ENCODE peak calls at places on chromosomes 6 and 20, in four cellular contexts. O, X, H and R are unnamed samples.

GRCh38 chr6:170522565-170523183 is 30.4 kb downstream of the PSMB1 start:
- DNase-seq in O (no peak), X (no peak), H (no peak), R (peak)

GRCh38 chr20:38633577-38634093 is 32.0 kb downstream of the ARHGAP40 start:
- DNase-seq in O (peak), X (peak), H (peak), R (peak)

GRCh38 chr6:156167289-156168076 is 609.7 kb upstream of the ARID1B start:
- DNase-seq in O (no peak), X (no peak), H (no peak), R (no peak)

GRCh38 chr20:49573900-49574416 is 6.0 kb upstream of the PTGIS start:
- DNase-seq in O (no peak), X (no peak), H (no peak), R (no peak)

GRCh38 chr6:11710968-11711643 is 67.5 kb downstream of the ADTRP start:
- DNase-seq in O (no peak), X (no peak), H (no peak), R (no peak)

GRCh38 chr6:135163440-135163738 is 17.7 kb upstream of the MYB start:
- DNase-seq in O (no peak), X (no peak), H (no peak), R (no peak)

GRCh38 chr6:26270121-26270861 is 94.7 kb upstream of the BTN3A2 start:
- DNase-seq in O (no peak), X (no peak), H (no peak), R (no peak)

GRCh38 chr20:61192254-61192950 is 59.7 kb upstream of the CDH4 start:
- DNase-seq in O (no peak), X (no peak), H (no peak), R (no peak)

GRCh38 chr20:25000268-25000801 is 7.8 kb upstream of the APMAP start:
- DNase-seq in O (peak), X (no peak), H (no peak), R (no peak)

GRCh38 chr20:51789434-51789833 is 12.9 kb downstream of the SALL4 start:
- DNase-seq in O (no peak), X (no peak), H (no peak), R (no peak)

GRCh38 chr6:139882977-139883728 is 508.7 kb upstream of the CITED2 start:
- DNase-seq in O (no peak), X (peak), H (no peak), R (no peak)

GRCh38 chr6:45589367-45589766 is 211.6 kb upstream of the SUPT3H start:
- DNase-seq in O (no peak), X (no peak), H (no peak), R (no peak)

GRCh38 chr20:11786108-11786507 is 131.6 kb upstream of the BTBD3 start:
- DNase-seq in O (no peak), X (no peak), H (no peak), R (no peak)

GRCh38 chr20:39269031-39269461 is 306.9 kb downstream of the DHX35 start:
- DNase-seq in O (peak), X (peak), H (peak), R (peak)

GRCh38 chr6:37125779-37126553 is 44.0 kb upstream of the PIM1 start:
- DNase-seq in O (no peak), X (peak), H (no peak), R (peak)

GRCh38 chr6:14903176-14904088 is 342.4 kb upstream of the JARID2 start:
- DNase-seq in O (no peak), X (no peak), H (no peak), R (no peak)

GRCh38 chr20:21214431-21214830 is 88.5 kb downstream of the KIZ start:
- DNase-seq in O (no peak), X (peak), H (no peak), R (no peak)

GRCh38 chr20:48822879-48823385 is 4.9 kb downstream of the PREX1 start:
- DNase-seq in O (no peak), X (no peak), H (no peak), R (no peak)

GRCh38 chr20:62134735-62135231 is 8.4 kb downstream of the PSMA7 start:
- DNase-seq in O (no peak), X (peak), H (no peak), R (no peak)

GRCh38 chr20:5890773-5891441 is 59.4 kb downstream of the TRMT6 start:
- DNase-seq in O (no peak), X (no peak), H (no peak), R (no peak)
- TF ChIP-seq NR3C1 in O (no peak), X (no peak), H (no peak), R (no peak)

DNA sequence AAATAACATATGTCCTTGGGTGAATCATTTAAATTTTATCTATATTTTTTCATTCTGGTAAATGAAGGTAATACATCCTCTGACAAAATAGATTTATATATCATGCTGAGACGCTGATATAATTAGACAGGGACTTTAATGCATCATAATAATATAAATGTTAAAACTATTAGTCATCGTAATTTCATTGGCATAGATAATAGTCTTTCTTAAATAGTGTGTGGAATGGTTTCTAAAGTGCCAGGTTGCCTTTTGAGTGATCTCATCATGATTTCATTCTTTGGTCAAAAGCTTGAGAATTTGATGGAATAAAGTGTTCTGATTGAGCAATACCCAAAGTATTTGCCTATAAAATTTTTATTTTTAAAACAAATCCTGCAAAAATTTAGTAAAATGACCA is 43.2 kb upstream of the BMP5 start:
- DNase-seq in O (no peak), X (no peak), H (no peak), R (no peak)
- TF ChIP-seq JUN in O (no peak), X (no peak), H (no peak), R (no peak)

GRCh38 chr6:77467038-77467437 is 3.7 kb upstream of the HTR1B start:
- DNase-seq in O (no peak), X (no peak), H (no peak), R (no peak)

GRCh38 chr6:77468939-77469338 is 5.6 kb upstream of the HTR1B start:
- DNase-seq in O (no peak), X (no peak), H (no peak), R (no peak)

GRCh38 chr6:77463881-77464867 is 883 bp upstream of the HTR1B start:
- DNase-seq in O (no peak), X (no peak), H (no peak), R (peak)

GRCh38 chr6:77463308-77463880 is at the start of gene HTR1B:
- DNase-seq in O (no peak), X (no peak), H (no peak), R (peak)

DNA sequence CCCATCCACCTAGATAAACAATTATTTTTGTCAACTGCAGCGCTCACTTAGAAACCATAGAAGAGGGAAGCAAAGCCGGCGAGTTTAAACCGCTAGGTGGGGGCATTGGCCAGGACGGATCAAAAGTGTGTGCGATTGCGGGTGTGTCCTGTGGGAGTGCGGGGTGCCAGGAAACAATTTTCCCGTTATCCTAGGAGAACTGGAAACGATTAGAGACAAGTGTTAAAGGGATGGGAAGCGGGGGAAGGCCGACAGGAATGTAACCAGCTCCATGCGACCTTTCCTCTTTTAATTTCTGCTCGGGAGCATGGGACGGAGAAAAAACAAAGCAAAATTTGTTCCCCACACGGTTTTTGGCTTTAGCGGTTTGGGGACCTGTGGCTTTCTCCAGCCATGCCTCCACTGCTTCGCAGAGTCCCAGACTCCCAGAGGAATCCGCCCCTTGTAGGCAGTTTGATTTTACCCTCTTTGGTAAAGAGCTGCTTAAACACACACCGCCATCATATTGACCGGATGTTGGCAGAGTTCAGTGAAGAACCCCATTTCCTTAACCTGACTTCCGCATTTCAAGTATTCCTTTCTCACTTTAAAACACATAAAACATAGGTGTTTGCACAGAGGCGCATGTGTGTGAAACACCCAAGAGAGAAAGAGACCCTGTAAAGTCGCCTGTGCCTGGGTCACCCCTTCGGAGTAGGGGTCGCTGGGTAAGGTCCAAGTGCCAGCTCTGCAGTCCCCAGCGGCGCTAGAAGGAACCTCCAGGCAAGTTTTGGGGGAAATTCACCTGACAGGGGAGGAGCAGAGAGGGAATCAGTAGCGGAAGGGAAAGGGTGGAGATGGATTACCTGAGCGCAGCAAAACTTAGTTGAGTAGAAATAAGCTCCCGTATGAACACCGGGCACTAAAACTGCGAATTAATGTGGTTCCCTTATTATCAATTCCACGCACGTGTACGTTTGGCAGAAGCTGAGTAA is 3.1 kb upstream of the HTR1B start:
- DNase-seq in O (peak), X (peak), H (no peak), R (peak)
- TF ChIP-seq NR3C1 in O (no peak), X (no peak), H (no peak), R (no peak)

GRCh38 chr20:56826306-56826970 is 197.3 kb downstream of the TFAP2C start:
- DNase-seq in O (no peak), X (no peak), H (no peak), R (no peak)
- TF ChIP-seq JUN in O (no peak), X (no peak), H (no peak), R (no peak)

GRCh38 chr6:167987811-167988495 is 9.5 kb upstream of the KIF25 start:
- DNase-seq in O (no peak), X (no peak), H (no peak), R (no peak)
- TF ChIP-seq NR3C1 in O (no peak), X (no peak), H (no peak), R (no peak)

DNA sequence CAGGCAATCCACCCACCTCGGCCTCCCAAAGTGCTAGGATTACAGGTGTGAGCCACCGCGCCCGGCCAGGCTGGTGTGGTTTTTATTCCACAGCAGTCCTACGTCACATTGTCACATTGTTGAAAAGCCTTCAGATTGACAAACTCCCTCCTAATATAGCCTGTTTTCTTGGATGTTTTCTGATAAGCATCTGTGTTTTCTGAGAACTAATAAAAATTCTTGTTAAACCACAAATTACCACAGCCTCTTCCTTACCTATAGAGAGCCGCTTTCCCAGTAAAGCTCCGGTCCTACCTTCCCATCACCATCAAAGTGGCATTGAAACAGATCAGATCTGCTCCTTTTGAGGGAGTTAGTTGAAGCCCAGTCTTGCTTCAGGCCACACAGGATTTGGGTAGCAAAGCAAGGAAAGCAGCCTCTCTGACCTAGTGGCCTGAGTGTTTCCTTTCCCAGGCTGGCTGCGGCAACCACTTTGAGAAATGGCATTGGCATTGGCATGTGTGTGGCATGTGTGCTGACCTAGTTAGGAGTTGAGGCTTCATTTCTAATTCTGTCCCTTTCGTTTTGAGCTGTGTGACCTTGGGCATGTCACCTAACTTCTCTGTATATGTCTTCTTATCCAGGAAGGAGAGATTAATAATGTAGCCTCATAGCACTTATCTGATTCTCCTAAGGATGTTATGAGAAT is 1.7 kb upstream of the PKIG start:
- DNase-seq in O (no peak), X (no peak), H (no peak), R (no peak)
- TF ChIP-seq JUN in O (no peak), X (no peak), H (no peak), R (no peak)

DNA sequence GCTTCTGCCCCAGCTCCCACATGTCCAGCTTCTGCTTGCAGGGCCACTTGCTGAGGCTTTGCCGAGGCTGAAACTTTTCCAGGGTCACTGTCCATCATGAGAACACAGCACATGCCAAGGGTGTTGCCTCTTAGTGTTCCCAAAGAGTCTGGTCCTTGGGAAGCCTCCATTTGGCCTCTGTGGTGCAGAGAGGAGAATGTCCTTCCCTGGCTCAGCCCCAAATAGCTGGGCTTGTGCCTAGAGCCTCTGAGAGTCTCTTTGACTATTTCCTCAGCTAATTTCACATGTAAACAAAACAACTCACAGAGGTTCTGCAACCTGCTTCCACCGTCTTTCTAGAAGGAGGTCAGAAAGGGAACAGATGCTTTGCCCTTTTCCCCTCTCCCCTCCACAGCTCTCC is 40.4 kb upstream of the RAB23 start:
- DNase-seq in O (no peak), X (no peak), H (no peak), R (no peak)
- TF ChIP-seq NR3C1 in O (no peak), X (no peak), H (no peak), R (no peak)

DNA sequence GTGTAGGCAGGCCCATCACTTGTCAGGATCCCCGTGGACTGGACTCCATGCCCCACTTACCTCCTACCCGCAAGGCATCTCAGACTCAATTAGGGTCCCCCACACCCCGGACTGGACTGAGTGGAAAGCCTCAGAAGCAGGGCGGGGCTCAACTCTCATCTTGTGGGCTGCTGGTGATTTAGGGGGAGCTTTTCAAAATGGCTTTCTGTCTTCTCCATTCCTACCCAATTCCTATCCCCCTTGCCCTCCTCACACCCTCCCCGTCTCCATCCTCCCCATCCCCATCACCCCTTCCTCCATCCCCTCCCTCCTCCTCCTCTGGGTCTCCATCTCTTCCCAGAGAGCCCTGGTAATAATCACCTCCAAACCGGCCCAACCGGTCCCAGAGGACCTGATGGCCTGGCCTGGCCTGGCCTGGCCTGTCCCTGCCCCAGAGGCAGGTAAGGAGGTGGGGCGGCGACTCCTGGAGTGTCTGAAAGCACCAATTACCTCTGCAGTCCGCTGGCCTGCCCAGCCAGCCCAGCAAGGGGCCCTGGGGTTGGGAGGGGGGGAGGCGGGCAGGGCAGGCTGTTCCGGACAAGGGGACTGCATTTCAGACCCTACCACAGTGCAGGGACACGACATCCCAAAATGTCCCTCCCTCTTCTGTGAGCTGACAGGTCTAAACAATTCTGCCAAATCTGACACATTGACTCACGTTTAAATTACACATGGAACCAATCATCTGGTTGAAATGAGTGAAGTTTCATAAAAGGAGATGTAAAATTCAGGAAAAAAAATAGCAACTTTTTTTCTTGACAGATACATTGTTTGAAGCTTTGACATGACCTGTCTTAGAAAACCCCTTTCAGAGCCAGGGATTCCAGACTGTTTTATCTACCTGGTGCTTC is 24.8 kb downstream of the MAFB start:
- DNase-seq in O (no peak), X (no peak), H (no peak), R (peak)
- TF ChIP-seq JUN in O (no peak), X (no peak), H (no peak), R (no peak)

GRCh38 chr6:111809264-111809663 is 64.0 kb downstream of the FYN start:
- DNase-seq in O (no peak), X (no peak), H (no peak), R (no peak)
- TF ChIP-seq NR3C1 in O (no peak), X (no peak), H (no peak), R (no peak)